ENCODE peak calls at places on chromosomes 11 and 22, in nine cellular contexts. A is fibroblast of mammary gland, K is uterus, B is fibroblast of lung, Y is dorsolateral prefrontal cortex, X is PC-9, D is spleen, G is keratinocyte, F is AG10803. I is an unnamed sample.
A peak's percentile ranks its signal among the peaks of the same experiment; 100 is the strongest.

GRCh38 chr11:129528296-129528695 is 152.6 kb downstream of the BARX2 start:
- DNase-seq in A (no peak), K (no peak), B (no peak), Y (no peak), X (no peak), D (no peak), G (no peak), F (no peak), I (no peak)

GRCh38 chr22:38742176-38742942 is 13.4 kb downstream of the SUN2 start:
- DNase-seq in A (no peak), K (no peak), B (no peak), Y (no peak), X (no peak), D (no peak), G (no peak), F (no peak), I (no peak)

GRCh38 chr11:85299247-85299646 is 327.9 kb downstream of the DLG2 start:
- DNase-seq in A (peak; percentile 27), K (no peak), B (no peak), Y (no peak), X (no peak), D (no peak), G (no peak), F (peak; percentile 20), I (peak; percentile 7)

GRCh38 chr22:46444390-46444854 is 93.0 kb downstream of the CELSR1 start:
- DNase-seq in A (no peak), K (no peak), B (no peak), Y (no peak), X (no peak), D (no peak), G (no peak), F (no peak), I (no peak)

GRCh38 chr11:73267122-73267846 is 4.9 kb upstream of the P2RY6 start:
- DNase-seq in A (no peak), K (no peak), B (no peak), Y (no peak), X (no peak), D (no peak), G (no peak), F (no peak), I (no peak)

GRCh38 chr11:120128392-120129172 is 9.3 kb downstream of the TRIM29 start:
- DNase-seq in A (peak; percentile 28), K (peak; percentile 70), B (peak; percentile 5), Y (no peak), X (peak; percentile 61), D (peak; percentile 62), G (no peak), F (peak; percentile 76), I (peak; percentile 93)

GRCh38 chr11:6703247-6704063 is 20.3 kb upstream of the MRPL17 start:
- DNase-seq in A (peak; percentile 70), K (peak; percentile 35), B (peak; percentile 75), Y (peak; percentile 78), X (peak; percentile 25), D (no peak), G (no peak), F (peak; percentile 80), I (peak; percentile 74)

GRCh38 chr11:2700415-2701211 is 819 bp upstream of the KCNQ1OT1 start:
- DNase-seq in A (peak; percentile 13), K (peak; percentile 61), B (peak; percentile 28), Y (no peak), X (peak; percentile 63), D (peak; percentile 90), G (no peak), F (peak; percentile 26), I (peak; percentile 38)

GRCh38 chr11:45289369-45289768 is 3.2 kb upstream of the SYT13 start:
- DNase-seq in A (peak; percentile 83), K (no peak), B (peak; percentile 31), Y (no peak), X (no peak), D (no peak), G (no peak), F (peak; percentile 27), I (peak; percentile 20)

GRCh38 chr11:6604081-6604626 is 580 bp downstream of the ILK start:
- DNase-seq in A (peak; percentile 65), K (no peak), B (peak; percentile 73), Y (peak; percentile 82), X (peak; percentile 24), D (peak; percentile 89), G (no peak), F (peak; percentile 68), I (peak; percentile 80)

GRCh38 chr11:102226702-102227101 is 90.6 kb upstream of the BIRC3 start:
- DNase-seq in A (peak; percentile 67), K (no peak), B (peak; percentile 69), Y (no peak), X (peak; percentile 27), D (no peak), G (no peak), F (peak; percentile 25), I (peak; percentile 81)

GRCh38 chr11:125287467-125288232 is 123.1 kb downstream of the PKNOX2 start:
- DNase-seq in A (peak; percentile 24), K (peak; percentile 88), B (peak; percentile 26), Y (no peak), X (no peak), D (no peak), G (no peak), F (peak; percentile 12), I (peak; percentile 22)

GRCh38 chr11:21736404-21736803 is 456.5 kb upstream of the ANO5 start:
- DNase-seq in A (no peak), K (no peak), B (no peak), Y (no peak), X (no peak), D (no peak), G (no peak), F (no peak), I (no peak)

GRCh38 chr11:31824791-31825452 is 13.8 kb upstream of the PAX6 start:
- DNase-seq in A (no peak), K (no peak), B (no peak), Y (no peak), X (no peak), D (no peak), G (no peak), F (no peak), I (no peak)

GRCh38 chr22:36280379-36280778 is 27.4 kb downstream of the APOL1 start:
- DNase-seq in A (no peak), K (no peak), B (no peak), Y (no peak), X (no peak), D (no peak), G (no peak), F (no peak), I (no peak)

GRCh38 chr22:45329536-45329936 is 19.8 kb downstream of the FAM118A start:
- DNase-seq in A (no peak), K (no peak), B (no peak), Y (peak; percentile 77), X (no peak), D (no peak), G (no peak), F (peak; percentile 23), I (no peak)

GRCh38 chr11:95996621-95997020 is 72.7 kb upstream of the MTMR2 start:
- DNase-seq in A (peak; percentile 40), K (no peak), B (peak; percentile 67), Y (no peak), X (no peak), D (no peak), G (no peak), F (peak; percentile 80), I (no peak)

DNA sequence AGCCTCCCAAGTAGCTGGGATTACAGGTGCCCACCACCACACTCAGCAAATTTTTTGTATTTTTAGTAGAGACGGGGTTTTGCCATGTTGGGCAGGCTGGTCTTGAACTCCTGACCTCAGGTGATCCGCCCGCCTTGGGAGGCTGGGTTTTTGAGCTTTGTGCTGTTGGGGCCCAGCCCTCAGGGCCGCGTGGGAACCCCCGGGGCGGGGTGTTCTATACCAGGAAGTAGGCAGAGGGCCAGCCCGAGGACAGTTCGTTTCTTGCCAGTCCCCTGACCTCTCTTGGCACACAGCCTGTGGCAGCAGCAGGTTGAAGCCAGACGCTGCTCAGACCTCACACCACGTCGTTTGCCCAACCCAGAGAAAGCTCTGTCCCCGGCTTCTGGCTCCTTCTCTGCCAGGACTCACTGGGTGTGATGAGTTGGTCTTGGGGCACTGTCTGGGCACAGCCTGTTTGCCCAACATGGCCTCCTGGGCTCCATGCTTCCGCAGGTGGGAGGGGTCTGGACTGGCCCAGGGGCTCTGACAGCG is 24.9 kb upstream of the CHKA start:
- DNase-seq in A (no peak), K (peak; percentile 41), B (peak; percentile 19), Y (peak; percentile 36), X (peak; percentile 99), D (peak; percentile 91), G (no peak), F (no peak), I (no peak)
- H3K4me3 ChIP-seq in A (no peak overlapping the region), K (no peak overlapping the region), B (no peak overlapping the region), Y (no peak overlapping the region), X (no peak overlapping the region), D (no peak overlapping the region), G (no peak overlapping the region), F (no peak overlapping the region), I (no peak overlapping the region)

DNA sequence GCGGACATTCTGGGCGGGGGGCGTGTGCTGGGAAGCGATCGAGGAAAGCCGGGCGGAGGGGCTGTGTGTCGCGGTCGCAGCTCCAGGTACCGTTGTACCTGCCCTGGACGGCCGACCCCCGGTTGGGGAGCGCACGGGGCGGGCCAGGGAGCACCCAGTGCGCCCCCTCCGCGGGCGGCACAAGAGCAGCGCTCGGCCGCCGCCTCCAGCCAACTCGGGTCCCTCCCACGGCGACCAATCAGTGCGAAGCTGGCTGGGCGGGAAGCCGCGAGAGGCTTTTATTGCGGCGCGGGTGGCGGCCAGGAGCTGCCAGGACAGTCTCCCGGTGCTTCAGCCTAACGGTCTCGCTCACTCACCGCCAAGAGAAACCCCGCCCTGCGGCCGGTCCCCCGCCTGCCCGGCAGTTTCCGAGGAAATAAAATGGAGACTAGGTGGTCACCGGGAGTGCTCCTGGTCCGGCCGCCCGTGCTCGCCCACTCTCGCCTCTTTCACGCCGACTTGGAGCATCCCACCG is 1.7 kb downstream of the NCAM1 start:
- DNase-seq in A (no peak), K (peak; percentile 78), B (peak; percentile 5), Y (peak; percentile 86), X (no peak), D (peak; percentile 78), G (no peak), F (peak; percentile 24), I (no peak)
- TF ChIP-seq CTCF in A (no peak), K (peak; percentile 20), B (no peak), Y (peak; percentile 12), X (no peak), D (no peak), G (no peak), F (no peak), I (no peak)

GRCh38 chr11:67404515-67405195 is 772 bp downstream of the TBC1D10C start:
- DNase-seq in A (no peak), K (no peak), B (no peak), Y (no peak), X (no peak), D (peak; percentile 89), G (no peak), F (no peak), I (no peak)
- H3K4me3 ChIP-seq in A (no peak overlapping the region), K (no peak overlapping the region), B (no peak overlapping the region), Y (no peak overlapping the region), X (no peak overlapping the region), D (peak overlapping the region; percentile 56), G (no peak overlapping the region), F (no peak overlapping the region), I (no peak overlapping the region)

DNA sequence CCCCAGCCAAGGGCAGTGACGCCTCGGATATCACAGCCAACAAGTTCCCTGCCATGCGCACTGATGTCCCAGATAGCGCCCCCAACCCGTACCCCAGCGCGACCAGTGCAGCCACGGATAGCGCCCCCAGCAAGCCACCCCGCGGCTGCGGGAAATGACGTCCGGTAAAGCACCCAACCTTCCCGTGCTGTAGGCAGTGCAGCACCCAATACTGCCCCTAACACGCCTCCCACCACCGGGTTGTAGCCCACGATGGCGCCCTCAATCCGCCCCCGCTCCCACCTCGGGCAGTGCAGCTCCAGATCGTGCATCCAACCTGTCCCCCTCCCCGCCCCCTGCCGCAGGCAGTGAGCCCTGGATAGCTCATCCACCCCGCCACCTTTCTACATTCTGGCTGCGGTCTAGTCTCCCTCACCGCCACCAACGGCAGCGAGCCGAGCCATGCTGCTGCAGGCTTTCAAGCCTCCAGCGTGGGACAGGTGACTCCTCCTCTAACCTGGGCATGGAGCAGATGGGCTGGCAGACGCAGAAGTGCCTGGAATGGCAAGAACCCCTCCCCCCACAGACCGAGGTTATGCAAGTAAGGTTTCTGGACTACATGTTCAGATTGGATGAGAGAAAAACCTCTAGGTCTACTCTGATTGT is 540 bp downstream of the RFPL2 start:
- DNase-seq in A (no peak), K (no peak), B (no peak), Y (peak; percentile 42), X (no peak), D (no peak), G (no peak), F (no peak), I (no peak)
- TF ChIP-seq CTCF in A (no peak), K (no peak), B (no peak), Y (no peak), X (no peak), D (no peak), G (no peak), F (no peak), I (no peak)